ENCODE peak calls at places on chromosomes 12 and 14, in nine cellular contexts. One of them, this sample, is unnamed.

GRCh38 chr12:132163041-132163910 is 19.0 kb downstream of the NOC4L start:
- DNase-seq in heart right ventricle: peak; percentile 7
- DNase-seq in HCT116: no peak
- DNase-seq in fibroblast of lung: no peak
- DNase-seq in left ventricle myocardium inferior: peak; percentile 11
- DNase-seq in thoracic aorta: no peak
- DNase-seq in psoas muscle: peak; percentile 14
- DNase-seq in PC-3: peak; percentile 37
- DNase-seq in brain microvascular endothelial cell: no peak
- DNase-seq in this sample: no peak

GRCh38 chr12:120121766-120122293 is 5.3 kb upstream of the RAB35 start:
- DNase-seq in heart right ventricle: no peak
- DNase-seq in HCT116: no peak
- DNase-seq in fibroblast of lung: no peak
- DNase-seq in left ventricle myocardium inferior: no peak
- DNase-seq in thoracic aorta: no peak
- DNase-seq in psoas muscle: no peak
- DNase-seq in PC-3: no peak
- DNase-seq in brain microvascular endothelial cell: no peak
- DNase-seq in this sample: no peak

GRCh38 chr14:104293231-104293841 is 154.9 kb downstream of the KIF26A start:
- DNase-seq in heart right ventricle: peak; percentile 2
- DNase-seq in HCT116: no peak
- DNase-seq in fibroblast of lung: no peak
- DNase-seq in left ventricle myocardium inferior: peak; percentile 7
- DNase-seq in thoracic aorta: no peak
- DNase-seq in psoas muscle: no peak
- DNase-seq in PC-3: peak; percentile 6
- DNase-seq in brain microvascular endothelial cell: no peak
- DNase-seq in this sample: peak; percentile 26

GRCh38 chr12:95663525-95663924 is 112.2 kb upstream of the USP44 start:
- DNase-seq in heart right ventricle: no peak
- DNase-seq in HCT116: no peak
- DNase-seq in fibroblast of lung: peak; percentile 4
- DNase-seq in left ventricle myocardium inferior: no peak
- DNase-seq in thoracic aorta: no peak
- DNase-seq in psoas muscle: no peak
- DNase-seq in PC-3: no peak
- DNase-seq in brain microvascular endothelial cell: no peak
- DNase-seq in this sample: no peak

GRCh38 chr14:22824711-22825359 is 4.9 kb upstream of the MRPL52 start:
- DNase-seq in heart right ventricle: no peak
- DNase-seq in HCT116: peak; percentile 53
- DNase-seq in fibroblast of lung: peak; percentile 98
- DNase-seq in left ventricle myocardium inferior: no peak
- DNase-seq in thoracic aorta: no peak
- DNase-seq in psoas muscle: no peak
- DNase-seq in PC-3: peak; percentile 90
- DNase-seq in brain microvascular endothelial cell: peak; percentile 93
- DNase-seq in this sample: no peak

GRCh38 chr12:86719381-86719780 is 463.2 kb upstream of the MGAT4C start:
- DNase-seq in heart right ventricle: no peak
- DNase-seq in HCT116: no peak
- DNase-seq in fibroblast of lung: peak; percentile 64
- DNase-seq in left ventricle myocardium inferior: no peak
- DNase-seq in thoracic aorta: no peak
- DNase-seq in psoas muscle: no peak
- DNase-seq in PC-3: peak; percentile 23
- DNase-seq in brain microvascular endothelial cell: peak; percentile 33
- DNase-seq in this sample: no peak

GRCh38 chr14:104299993-104300761 is 161.8 kb downstream of the KIF26A start:
- DNase-seq in heart right ventricle: peak; percentile 58
- DNase-seq in HCT116: no peak
- DNase-seq in fibroblast of lung: no peak
- DNase-seq in left ventricle myocardium inferior: peak; percentile 36
- DNase-seq in thoracic aorta: no peak
- DNase-seq in psoas muscle: no peak
- DNase-seq in PC-3: no peak
- DNase-seq in brain microvascular endothelial cell: no peak
- DNase-seq in this sample: no peak

GRCh38 chr12:27474344-27474743 is 27.8 kb downstream of the SMCO2 start:
- DNase-seq in heart right ventricle: no peak
- DNase-seq in HCT116: no peak
- DNase-seq in fibroblast of lung: peak; percentile 92
- DNase-seq in left ventricle myocardium inferior: no peak
- DNase-seq in thoracic aorta: no peak
- DNase-seq in psoas muscle: no peak
- DNase-seq in PC-3: peak; percentile 82
- DNase-seq in brain microvascular endothelial cell: peak; percentile 78
- DNase-seq in this sample: no peak

GRCh38 chr14:61601923-61602732 is 93.2 kb upstream of the HIF1A start:
- DNase-seq in heart right ventricle: no peak
- DNase-seq in HCT116: no peak
- DNase-seq in fibroblast of lung: no peak
- DNase-seq in left ventricle myocardium inferior: no peak
- DNase-seq in thoracic aorta: no peak
- DNase-seq in psoas muscle: no peak
- DNase-seq in PC-3: no peak
- DNase-seq in brain microvascular endothelial cell: no peak
- DNase-seq in this sample: no peak

GRCh38 chr12:94193168-94193567 is 44.8 kb downstream of the PLXNC1 start:
- DNase-seq in heart right ventricle: no peak
- DNase-seq in HCT116: no peak
- DNase-seq in fibroblast of lung: no peak
- DNase-seq in left ventricle myocardium inferior: no peak
- DNase-seq in thoracic aorta: no peak
- DNase-seq in psoas muscle: no peak
- DNase-seq in PC-3: no peak
- DNase-seq in brain microvascular endothelial cell: no peak
- DNase-seq in this sample: no peak

GRCh38 chr12:84131076-84131475 is 781.5 kb downstream of the SLC6A15 start:
- DNase-seq in heart right ventricle: no peak
- DNase-seq in HCT116: no peak
- DNase-seq in fibroblast of lung: peak; percentile 36
- DNase-seq in left ventricle myocardium inferior: no peak
- DNase-seq in thoracic aorta: no peak
- DNase-seq in psoas muscle: no peak
- DNase-seq in PC-3: peak; percentile 75
- DNase-seq in brain microvascular endothelial cell: peak; percentile 51
- DNase-seq in this sample: no peak

GRCh38 chr12:122020795-122021192 is 890 bp upstream of the BCL7A start:
- DNase-seq in heart right ventricle: no peak
- DNase-seq in HCT116: no peak
- DNase-seq in fibroblast of lung: no peak
- DNase-seq in left ventricle myocardium inferior: no peak
- DNase-seq in thoracic aorta: no peak
- DNase-seq in psoas muscle: no peak
- DNase-seq in PC-3: no peak
- DNase-seq in brain microvascular endothelial cell: no peak
- DNase-seq in this sample: no peak

GRCh38 chr12:34599530-34600513 is 577.5 kb downstream of the ALG10 start:
- DNase-seq in heart right ventricle: peak; percentile 1
- DNase-seq in HCT116: no peak
- DNase-seq in fibroblast of lung: no peak
- DNase-seq in left ventricle myocardium inferior: no peak
- DNase-seq in thoracic aorta: no peak
- DNase-seq in psoas muscle: no peak
- DNase-seq in PC-3: no peak
- DNase-seq in brain microvascular endothelial cell: no peak
- DNase-seq in this sample: peak; percentile 37

GRCh38 chr14:101098641-101099040 is 195.1 kb upstream of the RTL1 start:
- DNase-seq in heart right ventricle: no peak
- DNase-seq in HCT116: no peak
- DNase-seq in fibroblast of lung: peak; percentile 67
- DNase-seq in left ventricle myocardium inferior: no peak
- DNase-seq in thoracic aorta: no peak
- DNase-seq in psoas muscle: no peak
- DNase-seq in PC-3: no peak
- DNase-seq in brain microvascular endothelial cell: peak; percentile 32
- DNase-seq in this sample: no peak

GRCh38 chr12:63042646-63043045 is 107.7 kb upstream of the PPM1H start:
- DNase-seq in heart right ventricle: no peak
- DNase-seq in HCT116: no peak
- DNase-seq in fibroblast of lung: peak; percentile 59
- DNase-seq in left ventricle myocardium inferior: no peak
- DNase-seq in thoracic aorta: no peak
- DNase-seq in psoas muscle: no peak
- DNase-seq in PC-3: peak; percentile 47
- DNase-seq in brain microvascular endothelial cell: no peak
- DNase-seq in this sample: no peak

GRCh38 chr12:59173696-59174095 is 253.4 kb upstream of the LRIG3 start:
- DNase-seq in heart right ventricle: no peak
- DNase-seq in HCT116: no peak
- DNase-seq in fibroblast of lung: no peak
- DNase-seq in left ventricle myocardium inferior: no peak
- DNase-seq in thoracic aorta: no peak
- DNase-seq in psoas muscle: no peak
- DNase-seq in PC-3: peak; percentile 13
- DNase-seq in brain microvascular endothelial cell: no peak
- DNase-seq in this sample: no peak

GRCh38 chr12:67355428-67356385 is 86.5 kb downstream of the CAND1 start:
- DNase-seq in heart right ventricle: no peak
- DNase-seq in HCT116: peak; percentile 34
- DNase-seq in fibroblast of lung: peak; percentile 65
- DNase-seq in left ventricle myocardium inferior: no peak
- DNase-seq in thoracic aorta: no peak
- DNase-seq in psoas muscle: no peak
- DNase-seq in PC-3: peak; percentile 70
- DNase-seq in brain microvascular endothelial cell: peak; percentile 53
- DNase-seq in this sample: no peak
- TF ChIP-seq CTCF in heart right ventricle: peak; percentile 72
- TF ChIP-seq CTCF in HCT116: peak; percentile 82
- TF ChIP-seq CTCF in fibroblast of lung: peak; percentile 50
- TF ChIP-seq CTCF in left ventricle myocardium inferior: peak; percentile 68
- TF ChIP-seq CTCF in thoracic aorta: peak; percentile 41
- TF ChIP-seq CTCF in psoas muscle: peak; percentile 55
- TF ChIP-seq CTCF in PC-3: peak; percentile 87
- TF ChIP-seq CTCF in brain microvascular endothelial cell: peak; percentile 50
- TF ChIP-seq CTCF in this sample: peak; percentile 27

GRCh38 chr12:45357547-45358417 is 141.9 kb downstream of the ANO6 start:
- DNase-seq in heart right ventricle: no peak
- DNase-seq in HCT116: no peak
- DNase-seq in fibroblast of lung: no peak
- DNase-seq in left ventricle myocardium inferior: peak; percentile 21
- DNase-seq in thoracic aorta: no peak
- DNase-seq in psoas muscle: no peak
- DNase-seq in PC-3: no peak
- DNase-seq in brain microvascular endothelial cell: no peak
- DNase-seq in this sample: no peak
- H3K27ac ChIP-seq in heart right ventricle: peak overlapping the region; percentile 59
- H3K27ac ChIP-seq in HCT116: no peak overlapping the region
- H3K27ac ChIP-seq in fibroblast of lung: no peak overlapping the region
- H3K27ac ChIP-seq in left ventricle myocardium inferior: peak overlapping the region; percentile 73
- H3K27ac ChIP-seq in thoracic aorta: peak overlapping the region; percentile 15
- H3K27ac ChIP-seq in psoas muscle: peak overlapping the region; percentile 2
- H3K27ac ChIP-seq in PC-3: no peak overlapping the region
- H3K27ac ChIP-seq in brain microvascular endothelial cell: no peak overlapping the region
- H3K27ac ChIP-seq in this sample: peak overlapping the region; percentile 11

GRCh38 chr12:76417116-76417515 is 68.9 kb upstream of the BBS10 start:
- DNase-seq in heart right ventricle: no peak
- DNase-seq in HCT116: no peak
- DNase-seq in fibroblast of lung: no peak
- DNase-seq in left ventricle myocardium inferior: no peak
- DNase-seq in thoracic aorta: no peak
- DNase-seq in psoas muscle: no peak
- DNase-seq in PC-3: no peak
- DNase-seq in brain microvascular endothelial cell: no peak
- DNase-seq in this sample: no peak

GRCh38 chr12:76410371-76410770 is 62.2 kb upstream of the BBS10 start:
- DNase-seq in heart right ventricle: no peak
- DNase-seq in HCT116: no peak
- DNase-seq in fibroblast of lung: no peak
- DNase-seq in left ventricle myocardium inferior: no peak
- DNase-seq in thoracic aorta: no peak
- DNase-seq in psoas muscle: no peak
- DNase-seq in PC-3: no peak
- DNase-seq in brain microvascular endothelial cell: no peak
- DNase-seq in this sample: no peak

GRCh38 chr12:76407710-76408109 is 59.5 kb upstream of the BBS10 start:
- DNase-seq in heart right ventricle: no peak
- DNase-seq in HCT116: no peak
- DNase-seq in fibroblast of lung: no peak
- DNase-seq in left ventricle myocardium inferior: no peak
- DNase-seq in thoracic aorta: no peak
- DNase-seq in psoas muscle: no peak
- DNase-seq in PC-3: no peak
- DNase-seq in brain microvascular endothelial cell: no peak
- DNase-seq in this sample: no peak

GRCh38 chr12:76409074-76409473 is 60.9 kb upstream of the BBS10 start:
- DNase-seq in heart right ventricle: no peak
- DNase-seq in HCT116: no peak
- DNase-seq in fibroblast of lung: no peak
- DNase-seq in left ventricle myocardium inferior: no peak
- DNase-seq in thoracic aorta: no peak
- DNase-seq in psoas muscle: no peak
- DNase-seq in PC-3: no peak
- DNase-seq in brain microvascular endothelial cell: no peak
- DNase-seq in this sample: no peak

DNA sequence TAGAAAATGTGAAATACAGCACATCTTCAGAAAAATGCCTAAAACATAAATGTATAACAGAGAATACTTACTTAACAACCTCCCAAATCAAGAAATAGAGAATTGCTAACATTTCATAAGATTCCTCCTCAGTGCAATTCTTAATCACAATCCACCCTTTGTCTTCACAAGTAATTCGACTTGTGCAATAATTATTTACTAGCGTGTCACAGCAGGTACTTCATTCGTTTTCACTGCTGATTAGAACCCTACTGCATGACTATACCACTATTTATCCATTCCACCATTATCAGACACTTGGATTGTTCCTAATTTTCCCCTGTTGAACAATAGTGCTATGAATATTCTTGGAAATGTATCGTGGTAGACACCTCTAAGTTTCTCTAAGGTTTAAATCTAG is 64.9 kb upstream of the BBS10 start:
- DNase-seq in heart right ventricle: no peak
- DNase-seq in HCT116: no peak
- DNase-seq in fibroblast of lung: no peak
- DNase-seq in left ventricle myocardium inferior: no peak
- DNase-seq in thoracic aorta: no peak
- DNase-seq in psoas muscle: no peak
- DNase-seq in PC-3: no peak
- DNase-seq in brain microvascular endothelial cell: no peak
- DNase-seq in this sample: no peak
- TF ChIP-seq CTCF in heart right ventricle: no peak
- TF ChIP-seq CTCF in HCT116: no peak
- TF ChIP-seq CTCF in fibroblast of lung: no peak
- TF ChIP-seq CTCF in left ventricle myocardium inferior: no peak
- TF ChIP-seq CTCF in thoracic aorta: no peak
- TF ChIP-seq CTCF in psoas muscle: no peak
- TF ChIP-seq CTCF in PC-3: no peak
- TF ChIP-seq CTCF in brain microvascular endothelial cell: no peak
- TF ChIP-seq CTCF in this sample: no peak

DNA sequence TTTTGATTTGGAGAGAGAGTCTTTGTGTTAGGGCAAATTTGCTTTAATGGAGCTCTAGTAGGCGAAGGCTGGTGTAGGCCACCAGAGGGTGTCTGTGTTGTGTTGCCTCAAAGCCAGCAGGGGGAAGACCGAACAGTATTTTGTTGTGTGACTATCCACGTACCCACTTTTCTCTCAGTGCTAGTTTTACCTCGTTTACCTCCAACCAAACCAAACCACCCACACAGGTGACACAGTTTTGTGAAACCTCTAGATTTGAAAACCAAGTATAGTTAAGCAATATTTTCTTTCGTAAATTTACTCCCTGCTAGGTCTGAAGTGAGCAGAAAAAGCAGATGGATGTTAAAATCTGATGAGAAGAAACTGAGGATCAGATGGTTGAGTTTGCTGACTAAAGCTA is 36.3 kb upstream of the NPFF start:
- DNase-seq in heart right ventricle: peak; percentile 18
- DNase-seq in HCT116: peak; percentile 37
- DNase-seq in fibroblast of lung: peak; percentile 68
- DNase-seq in left ventricle myocardium inferior: peak; percentile 28
- DNase-seq in thoracic aorta: no peak
- DNase-seq in psoas muscle: peak; percentile 31
- DNase-seq in PC-3: peak; percentile 69
- DNase-seq in brain microvascular endothelial cell: peak; percentile 65
- DNase-seq in this sample: no peak
- H3K27ac ChIP-seq in heart right ventricle: no peak overlapping the region
- H3K27ac ChIP-seq in HCT116: no peak overlapping the region
- H3K27ac ChIP-seq in fibroblast of lung: peak overlapping the region; percentile 27
- H3K27ac ChIP-seq in left ventricle myocardium inferior: peak overlapping the region; percentile 70
- H3K27ac ChIP-seq in thoracic aorta: peak overlapping the region; percentile 35
- H3K27ac ChIP-seq in psoas muscle: peak overlapping the region; percentile 43
- H3K27ac ChIP-seq in PC-3: no peak overlapping the region
- H3K27ac ChIP-seq in brain microvascular endothelial cell: peak overlapping the region; percentile 34
- H3K27ac ChIP-seq in this sample: peak overlapping the region; percentile 49